ENCODE peak calls at places on chromosomes 3 and 15, in five cellular contexts. W, G, M, R and Y are unnamed samples.

GRCh38 chr3:156601497-156601896 is 46.6 kb upstream of the SSR3 start:
- DNase-seq in W (no peak), G (no peak), M (no peak), R (no peak), Y (no peak)

GRCh38 chr3:113968986-113969385 is 21.2 kb downstream of the ZDHHC23 start:
- DNase-seq in W (no peak), G (no peak), M (no peak), R (no peak), Y (peak; percentile 50)

GRCh38 chr15:44712108-44713005 is 1.0 kb downstream of the B2M start:
- DNase-seq in W (peak; percentile 48), G (peak; percentile 20), M (peak; percentile 46), R (peak; percentile 29), Y (peak; percentile 94)

GRCh38 chr15:45442497-45443135 is 64.3 kb upstream of the GATM start:
- DNase-seq in W (no peak), G (no peak), M (no peak), R (no peak), Y (peak; percentile 54)

GRCh38 chr3:5136619-5137429 is 14.7 kb downstream of the ARL8B start:
- DNase-seq in W (no peak), G (no peak), M (no peak), R (peak; percentile 16), Y (peak; percentile 35)

GRCh38 chr15:65660927-65661326 is 39.2 kb downstream of the SLC24A1 start:
- DNase-seq in W (no peak), G (no peak), M (no peak), R (no peak), Y (peak; percentile 65)

GRCh38 chr15:41944313-41944940 is 27.9 kb downstream of the EHD4 start:
- DNase-seq in W (no peak), G (no peak), M (no peak), R (peak; percentile 80), Y (peak; percentile 92)

GRCh38 chr3:147369671-147370123 is 36.6 kb downstream of the ZIC4 start:
- DNase-seq in W (no peak), G (no peak), M (no peak), R (no peak), Y (no peak)

GRCh38 chr15:84911879-84912660 is 27.6 kb downstream of the SLC28A1 start:
- DNase-seq in W (no peak), G (no peak), M (no peak), R (peak; percentile 88), Y (peak; percentile 95)